ENCODE peak calls at places on chromosomes 11 and 22, in six cellular contexts. One of them, this sample, is unnamed.

GRCh38 chr11:128467610-128468041 is 119.7 kb downstream of the ETS1 start:
- DNase-seq in tibial nerve: peak; percentile 46
- DNase-seq in A549: peak; percentile 43
- DNase-seq in stomach: no peak
- DNase-seq in transverse colon: no peak
- DNase-seq in sigmoid colon: peak; percentile 82
- DNase-seq in this sample: no peak

GRCh38 chr11:60389279-60389910 is 6.9 kb upstream of the MS4A14 start:
- DNase-seq in tibial nerve: no peak
- DNase-seq in A549: no peak
- DNase-seq in stomach: no peak
- DNase-seq in transverse colon: no peak
- DNase-seq in sigmoid colon: no peak
- DNase-seq in this sample: no peak

GRCh38 chr11:79173615-79174014 is 267.2 kb downstream of the TENM4 start:
- DNase-seq in tibial nerve: no peak
- DNase-seq in A549: no peak
- DNase-seq in stomach: no peak
- DNase-seq in transverse colon: no peak
- DNase-seq in sigmoid colon: no peak
- DNase-seq in this sample: no peak

GRCh38 chr11:5575159-5575558 is 5.5 kb upstream of the OR52B6 start:
- DNase-seq in tibial nerve: no peak
- DNase-seq in A549: no peak
- DNase-seq in stomach: no peak
- DNase-seq in transverse colon: no peak
- DNase-seq in sigmoid colon: no peak
- DNase-seq in this sample: no peak

GRCh38 chr11:86068138-86068861 is 584 bp downstream of the PICALM start:
- DNase-seq in tibial nerve: peak; percentile 19
- DNase-seq in A549: peak; percentile 28
- DNase-seq in stomach: peak; percentile 32
- DNase-seq in transverse colon: peak; percentile 41
- DNase-seq in sigmoid colon: peak; percentile 79
- DNase-seq in this sample: no peak

GRCh38 chr11:79417069-79417920 is 23.5 kb downstream of the TENM4 start:
- DNase-seq in tibial nerve: no peak
- DNase-seq in A549: no peak
- DNase-seq in stomach: no peak
- DNase-seq in transverse colon: no peak
- DNase-seq in sigmoid colon: no peak
- DNase-seq in this sample: no peak

GRCh38 chr22:36010090-36010489 is 18.5 kb downstream of the RBFOX2 start:
- DNase-seq in tibial nerve: no peak
- DNase-seq in A549: no peak
- DNase-seq in stomach: no peak
- DNase-seq in transverse colon: no peak
- DNase-seq in sigmoid colon: no peak
- DNase-seq in this sample: no peak

GRCh38 chr11:48141475-48142100 is 75.0 kb upstream of the OR4B1 start:
- DNase-seq in tibial nerve: no peak
- DNase-seq in A549: no peak
- DNase-seq in stomach: no peak
- DNase-seq in transverse colon: no peak
- DNase-seq in sigmoid colon: no peak
- DNase-seq in this sample: no peak

GRCh38 chr11:126225266-126225665 is 13.7 kb downstream of the FAM118B start:
- DNase-seq in tibial nerve: no peak
- DNase-seq in A549: no peak
- DNase-seq in stomach: no peak
- DNase-seq in transverse colon: no peak
- DNase-seq in sigmoid colon: no peak
- DNase-seq in this sample: no peak

GRCh38 chr11:86230196-86230813 is 14.2 kb upstream of the EED start:
- DNase-seq in tibial nerve: no peak
- DNase-seq in A549: no peak
- DNase-seq in stomach: no peak
- DNase-seq in transverse colon: no peak
- DNase-seq in sigmoid colon: no peak
- DNase-seq in this sample: no peak

GRCh38 chr11:59176330-59176729 is 4.4 kb downstream of the DTX4 start:
- DNase-seq in tibial nerve: no peak
- DNase-seq in A549: no peak
- DNase-seq in stomach: no peak
- DNase-seq in transverse colon: no peak
- DNase-seq in sigmoid colon: no peak
- DNase-seq in this sample: no peak

GRCh38 chr11:58391879-58392278 is 14.8 kb downstream of the OR5B3 start:
- DNase-seq in tibial nerve: no peak
- DNase-seq in A549: no peak
- DNase-seq in stomach: no peak
- DNase-seq in transverse colon: no peak
- DNase-seq in sigmoid colon: no peak
- DNase-seq in this sample: no peak

GRCh38 chr11:776459-777287 is 614 bp downstream of the GATD1 start:
- DNase-seq in tibial nerve: no peak
- DNase-seq in A549: peak; percentile 47
- DNase-seq in stomach: no peak
- DNase-seq in transverse colon: no peak
- DNase-seq in sigmoid colon: peak; percentile 70
- DNase-seq in this sample: no peak

GRCh38 chr22:26599505-26599904 is 9.6 kb upstream of the TPST2 start:
- DNase-seq in tibial nerve: no peak
- DNase-seq in A549: no peak
- DNase-seq in stomach: no peak
- DNase-seq in transverse colon: no peak
- DNase-seq in sigmoid colon: no peak
- DNase-seq in this sample: no peak

GRCh38 chr11:69403556-69404215 is 77.8 kb upstream of the LINC01488 start:
- DNase-seq in tibial nerve: no peak
- DNase-seq in A549: peak; percentile 25
- DNase-seq in stomach: no peak
- DNase-seq in transverse colon: no peak
- DNase-seq in sigmoid colon: no peak
- DNase-seq in this sample: no peak

GRCh38 chr22:50476819-50477344 is 2.0 kb upstream of the SBF1 start:
- DNase-seq in tibial nerve: no peak
- DNase-seq in A549: no peak
- DNase-seq in stomach: no peak
- DNase-seq in transverse colon: no peak
- DNase-seq in sigmoid colon: no peak
- DNase-seq in this sample: no peak

GRCh38 chr11:2178906-2179494 is 7.4 kb upstream of the TH start:
- DNase-seq in tibial nerve: no peak
- DNase-seq in A549: no peak
- DNase-seq in stomach: no peak
- DNase-seq in transverse colon: no peak
- DNase-seq in sigmoid colon: no peak
- DNase-seq in this sample: no peak

GRCh38 chr11:43222215-43222614 is 89.6 kb upstream of the API5 start:
- DNase-seq in tibial nerve: no peak
- DNase-seq in A549: no peak
- DNase-seq in stomach: no peak
- DNase-seq in transverse colon: no peak
- DNase-seq in sigmoid colon: no peak
- DNase-seq in this sample: no peak

GRCh38 chr11:121048464-121049233 is 24.7 kb downstream of the TBCEL start:
- DNase-seq in tibial nerve: no peak
- DNase-seq in A549: no peak
- DNase-seq in stomach: no peak
- DNase-seq in transverse colon: no peak
- DNase-seq in sigmoid colon: no peak
- DNase-seq in this sample: no peak

GRCh38 chr11:93049740-93050139 is 80.3 kb downstream of the MTNR1B start:
- DNase-seq in tibial nerve: no peak
- DNase-seq in A549: no peak
- DNase-seq in stomach: no peak
- DNase-seq in transverse colon: no peak
- DNase-seq in sigmoid colon: no peak
- DNase-seq in this sample: no peak

GRCh38 chr22:24146190-24146616 is 35.1 kb upstream of the SUSD2 start:
- DNase-seq in tibial nerve: no peak
- DNase-seq in A549: peak; percentile 22
- DNase-seq in stomach: peak; percentile 58
- DNase-seq in transverse colon: peak; percentile 84
- DNase-seq in sigmoid colon: peak; percentile 83
- DNase-seq in this sample: peak; percentile 67

GRCh38 chr22:36405671-36406070 is 17.9 kb upstream of the MYH9 start:
- DNase-seq in tibial nerve: no peak
- DNase-seq in A549: no peak
- DNase-seq in stomach: peak; percentile 36
- DNase-seq in transverse colon: peak; percentile 56
- DNase-seq in sigmoid colon: no peak
- DNase-seq in this sample: no peak

GRCh38 chr11:65301491-65302329 is 13.0 kb upstream of the CDC42EP2 start:
- DNase-seq in tibial nerve: no peak
- DNase-seq in A549: no peak
- DNase-seq in stomach: no peak
- DNase-seq in transverse colon: peak; percentile 31
- DNase-seq in sigmoid colon: peak; percentile 81
- DNase-seq in this sample: peak; percentile 83

GRCh38 chr22:39293766-39294368 is 25.6 kb downstream of the RPL3 start:
- DNase-seq in tibial nerve: no peak
- DNase-seq in A549: no peak
- DNase-seq in stomach: no peak
- DNase-seq in transverse colon: no peak
- DNase-seq in sigmoid colon: no peak
- DNase-seq in this sample: no peak

GRCh38 chr11:66022401-66023185 is 3.7 kb downstream of the CATSPER1 start:
- DNase-seq in tibial nerve: peak; percentile 49
- DNase-seq in A549: peak; percentile 82
- DNase-seq in stomach: peak; percentile 83
- DNase-seq in transverse colon: peak; percentile 80
- DNase-seq in sigmoid colon: peak; percentile 80
- DNase-seq in this sample: peak; percentile 84

GRCh38 chr11:65562020-65562419 is 3.9 kb upstream of the LTBP3 start:
- DNase-seq in tibial nerve: no peak
- DNase-seq in A549: no peak
- DNase-seq in stomach: no peak
- DNase-seq in transverse colon: no peak
- DNase-seq in sigmoid colon: no peak
- DNase-seq in this sample: no peak

DNA sequence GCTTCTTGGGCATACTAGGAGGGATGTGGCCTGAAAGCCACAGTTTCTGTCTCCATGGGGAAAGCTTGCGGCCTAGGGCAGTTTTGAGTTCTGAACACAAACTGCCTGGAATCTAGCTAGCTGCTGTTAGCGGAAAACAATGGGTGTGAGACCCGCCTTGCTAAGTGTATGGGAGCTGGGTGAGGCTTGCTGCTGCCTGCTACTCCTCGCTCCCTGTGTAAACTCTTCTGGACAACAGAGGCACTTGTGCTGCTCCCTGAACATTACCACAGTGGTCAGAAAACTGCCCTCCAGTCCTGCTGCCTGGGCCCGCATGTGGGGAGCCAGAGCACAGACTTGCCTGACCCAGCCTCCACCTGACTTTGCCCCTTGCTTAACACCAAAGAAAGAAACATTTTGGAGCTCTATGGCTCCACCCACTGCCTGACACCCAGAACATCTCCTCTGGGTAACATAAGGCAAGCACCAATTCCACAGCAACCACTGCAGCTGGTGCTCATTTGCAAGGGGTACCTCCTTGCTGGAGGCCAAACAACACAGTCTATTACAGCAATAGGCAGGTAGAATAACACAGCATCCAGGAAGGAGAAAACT is 766.3 kb upstream of the RAG2 start:
- DNase-seq in tibial nerve: no peak
- DNase-seq in A549: no peak
- DNase-seq in stomach: no peak
- DNase-seq in transverse colon: no peak
- DNase-seq in sigmoid colon: no peak
- DNase-seq in this sample: no peak
- H3K9me3 ChIP-seq in tibial nerve: no peaks in the 10 kb centered on the region
- H3K9me3 ChIP-seq in A549: no peaks in the 10 kb centered on the region
- H3K9me3 ChIP-seq in stomach: no peaks in the 10 kb centered on the region
- H3K9me3 ChIP-seq in transverse colon: peaks cover 6% of the 10 kb centered on the region
- H3K9me3 ChIP-seq in sigmoid colon: peaks cover 2% of the 10 kb centered on the region
- H3K9me3 ChIP-seq in this sample: peaks cover 2% of the 10 kb centered on the region

GRCh38 chr11:77111946-77112345 is 9.3 kb downstream of the OMP start:
- DNase-seq in tibial nerve: no peak
- DNase-seq in A549: no peak
- DNase-seq in stomach: no peak
- DNase-seq in transverse colon: no peak
- DNase-seq in sigmoid colon: no peak
- DNase-seq in this sample: no peak
- H3K4me1 ChIP-seq in tibial nerve: no peaks in the 10 kb centered on the region
- H3K4me1 ChIP-seq in A549: peaks cover 47% of the 10 kb centered on the region
- H3K4me1 ChIP-seq in stomach: peaks cover 16% of the 10 kb centered on the region
- H3K4me1 ChIP-seq in transverse colon: peaks cover 34% of the 10 kb centered on the region
- H3K4me1 ChIP-seq in sigmoid colon: peaks cover 17% of the 10 kb centered on the region
- H3K4me1 ChIP-seq in this sample: peaks cover 14% of the 10 kb centered on the region

GRCh38 chr11:100550298-100550697 is 136.8 kb upstream of the ARHGAP42 start:
- DNase-seq in tibial nerve: no peak
- DNase-seq in A549: no peak
- DNase-seq in stomach: no peak
- DNase-seq in transverse colon: no peak
- DNase-seq in sigmoid colon: no peak
- DNase-seq in this sample: no peak

GRCh38 chr11:100550910-100551309 is 136.2 kb upstream of the ARHGAP42 start:
- DNase-seq in tibial nerve: no peak
- DNase-seq in A549: no peak
- DNase-seq in stomach: no peak
- DNase-seq in transverse colon: no peak
- DNase-seq in sigmoid colon: no peak
- DNase-seq in this sample: no peak

GRCh38 chr11:100543386-100543785 is 143.7 kb upstream of the ARHGAP42 start:
- DNase-seq in tibial nerve: no peak
- DNase-seq in A549: no peak
- DNase-seq in stomach: no peak
- DNase-seq in transverse colon: no peak
- DNase-seq in sigmoid colon: no peak
- DNase-seq in this sample: no peak

GRCh38 chr11:100545970-100546369 is 141.1 kb upstream of the ARHGAP42 start:
- DNase-seq in tibial nerve: no peak
- DNase-seq in A549: no peak
- DNase-seq in stomach: no peak
- DNase-seq in transverse colon: no peak
- DNase-seq in sigmoid colon: no peak
- DNase-seq in this sample: no peak

DNA sequence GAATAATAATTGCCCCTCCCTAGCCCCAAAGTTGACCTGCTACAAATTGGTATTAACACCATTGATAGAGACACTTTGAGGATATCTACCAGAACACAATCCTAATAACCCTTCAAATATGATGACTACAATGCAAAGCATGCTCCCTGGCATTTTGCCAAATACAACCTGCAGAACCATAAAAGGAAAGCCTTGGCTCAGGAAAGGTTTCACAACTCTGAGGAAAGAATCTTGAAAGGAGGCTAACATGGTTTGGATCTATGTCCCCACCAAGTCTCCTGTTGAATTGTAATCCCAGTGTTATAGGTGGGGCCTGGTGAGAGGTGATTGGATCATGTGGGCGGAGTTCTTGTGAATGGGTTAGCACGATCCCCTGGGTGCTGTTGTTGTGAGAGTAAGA is 140.4 kb upstream of the ARHGAP42 start:
- DNase-seq in tibial nerve: no peak
- DNase-seq in A549: no peak
- DNase-seq in stomach: no peak
- DNase-seq in transverse colon: peak; percentile 16
- DNase-seq in sigmoid colon: no peak
- DNase-seq in this sample: no peak
- TF ChIP-seq EP300 in tibial nerve: no peak
- TF ChIP-seq EP300 in A549: no peak
- TF ChIP-seq EP300 in stomach: no peak
- TF ChIP-seq EP300 in transverse colon: no peak
- TF ChIP-seq EP300 in sigmoid colon: no peak
- TF ChIP-seq EP300 in this sample: no peak

GRCh38 chr22:47421846-47422245 is 659.4 kb downstream of the TBC1D22A start:
- DNase-seq in tibial nerve: no peak
- DNase-seq in A549: no peak
- DNase-seq in stomach: no peak
- DNase-seq in transverse colon: no peak
- DNase-seq in sigmoid colon: no peak
- DNase-seq in this sample: no peak
- H3K9me3 ChIP-seq in tibial nerve: no peaks in the 10 kb centered on the region
- H3K9me3 ChIP-seq in A549: no peaks in the 10 kb centered on the region
- H3K9me3 ChIP-seq in stomach: no peaks in the 10 kb centered on the region
- H3K9me3 ChIP-seq in transverse colon: no peaks in the 10 kb centered on the region
- H3K9me3 ChIP-seq in sigmoid colon: no peaks in the 10 kb centered on the region
- H3K9me3 ChIP-seq in this sample: no peaks in the 10 kb centered on the region